ENCODE peak calls at places on chromosomes 11 and 22, in five cellular contexts. S is pancreas, R is psoas muscle, Y is Karpas-422, B is uterus. W is an unnamed sample.
A peak's percentile ranks its signal among the peaks of the same experiment; 100 is the strongest.

GRCh38 chr11:36131719-36132349 is 157.4 kb downstream of the COMMD9 start:
- DNase-seq in S (peak; percentile 28), B (peak; percentile 63), Y (peak; percentile 77), R (peak; percentile 57), W (no peak)

GRCh38 chr11:43786016-43786415 is 94.6 kb upstream of the ALKBH3 start:
- DNase-seq in Y (no peak), R (no peak), B (no peak), S (no peak), W (no peak)

GRCh38 chr11:31802609-31802989 is 8.5 kb downstream of the PAX6 start:
- DNase-seq in S (no peak), B (no peak), Y (no peak), R (no peak), W (no peak)

GRCh38 chr11:68521962-68522626 is 61.5 kb downstream of the PPP6R3 start:
- DNase-seq in Y (no peak), S (no peak), R (no peak), B (no peak), W (no peak)

GRCh38 chr11:67463186-67463585 is 5.9 kb downstream of the TMEM134 start:
- DNase-seq in S (peak; percentile 39), R (no peak), Y (no peak), B (no peak), W (no peak)

GRCh38 chr11:66022401-66023185 is 3.7 kb downstream of the CATSPER1 start:
- DNase-seq in B (peak; percentile 75), R (peak; percentile 88), S (peak; percentile 73), Y (peak; percentile 91), W (no peak)

GRCh38 chr22:40953446-40953845 is 2.3 kb downstream of the RBX1 start:
- DNase-seq in B (no peak), S (no peak), Y (no peak), R (no peak), W (no peak)

GRCh38 chr22:39223091-39223710 is 21.6 kb downstream of the PDGFB start:
- DNase-seq in B (no peak), Y (no peak), S (no peak), R (peak; percentile 49), W (no peak)

GRCh38 chr22:31753005-31753633 is 700 bp upstream of the DEPDC5 start:
- DNase-seq in B (peak; percentile 45), Y (no peak), R (peak; percentile 67), S (peak; percentile 43), W (no peak)

GRCh38 chr22:49295465-49295743 is 532.3 kb downstream of the BRD1 start:
- DNase-seq in B (no peak), R (no peak), Y (no peak), S (no peak), W (no peak)

GRCh38 chr11:22466809-22467208 is 128.6 kb downstream of the SLC17A6 start:
- DNase-seq in R (peak; percentile 69), S (no peak), Y (no peak), B (no peak), W (peak; percentile 80)

GRCh38 chr22:40002935-40003715 is 8.4 kb downstream of the FAM83F start:
- DNase-seq in Y (no peak), S (no peak), R (no peak), B (no peak), W (no peak)

GRCh38 chr11:48028909-48029685 is 48.7 kb downstream of the PTPRJ start:
- DNase-seq in Y (peak; percentile 59), S (no peak), R (peak; percentile 23), B (no peak), W (no peak)

GRCh38 chr11:134544095-134544815 is 132.2 kb upstream of the B3GAT1 start:
- DNase-seq in R (no peak), S (no peak), Y (no peak), B (no peak), W (no peak)

GRCh38 chr11:94449437-94449836 is 44.2 kb downstream of the MRE11 start:
- DNase-seq in Y (no peak), B (no peak), S (no peak), R (no peak), W (peak; percentile 21)

GRCh38 chr22:22770280-22770871 is 117.2 kb upstream of the IGLL5 start:
- DNase-seq in S (peak; percentile 76), Y (peak; percentile 79), R (no peak), B (no peak), W (no peak)

GRCh38 chr11:117824571-117825537 is at the start of gene FXYD2:
- DNase-seq in B (peak; percentile 76), R (peak; percentile 74), S (peak; percentile 63), Y (no peak), W (no peak)

GRCh38 chr22:36377022-36377631 is 10.6 kb downstream of the MYH9 start:
- DNase-seq in R (no peak), Y (no peak), B (no peak), S (no peak), W (no peak)

GRCh38 chr11:35540526-35540925 is 15.1 kb upstream of the PAMR1 start:
- DNase-seq in Y (no peak), S (no peak), B (no peak), R (no peak), W (no peak)

GRCh38 chr11:60370811-60371297 is 7.5 kb upstream of the MS4A7 start:
- DNase-seq in S (peak; percentile 31), R (no peak), Y (no peak), B (no peak), W (no peak)

GRCh38 chr11:9688716-9689511 is 25.0 kb downstream of the SWAP70 start:
- DNase-seq in R (no peak), Y (peak; percentile 94), S (no peak), B (no peak), W (peak; percentile 39)

GRCh38 chr11:45885274-45885920 is at the start of gene MAPK8IP1:
- DNase-seq in S (peak; percentile 74), B (peak; percentile 55), R (peak; percentile 73), Y (peak; percentile 84), W (no peak)

DNA sequence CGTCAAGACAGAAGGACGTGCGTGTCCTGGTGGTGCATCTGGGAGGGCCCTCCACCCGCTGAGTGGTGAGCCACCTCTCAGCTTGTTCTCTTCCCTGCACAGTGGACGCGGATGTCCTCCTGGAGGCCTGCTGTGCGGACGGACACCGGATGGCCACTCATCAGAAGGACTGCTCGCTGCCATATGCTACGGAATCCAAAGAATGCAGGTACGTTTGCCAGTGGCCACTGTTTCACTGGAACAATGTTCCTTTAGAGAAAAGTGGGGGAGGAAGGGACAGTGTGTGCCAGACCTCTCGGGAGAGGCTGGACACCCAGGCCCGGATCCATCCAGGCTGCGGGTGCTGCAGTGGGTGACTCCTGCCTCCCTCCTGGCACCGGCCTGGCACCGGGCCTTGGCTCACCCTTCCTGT is 15.9 kb downstream of the FBLN1 start:
- DNase-seq in S (peak; percentile 53), R (no peak), B (no peak), Y (no peak), W (no peak)
- H3K9me3 ChIP-seq in S (no peaks in the 10 kb centered on the region), R (no peaks in the 10 kb centered on the region), B (no peaks in the 10 kb centered on the region), Y (no peaks in the 10 kb centered on the region), W (no peaks in the 10 kb centered on the region)

DNA sequence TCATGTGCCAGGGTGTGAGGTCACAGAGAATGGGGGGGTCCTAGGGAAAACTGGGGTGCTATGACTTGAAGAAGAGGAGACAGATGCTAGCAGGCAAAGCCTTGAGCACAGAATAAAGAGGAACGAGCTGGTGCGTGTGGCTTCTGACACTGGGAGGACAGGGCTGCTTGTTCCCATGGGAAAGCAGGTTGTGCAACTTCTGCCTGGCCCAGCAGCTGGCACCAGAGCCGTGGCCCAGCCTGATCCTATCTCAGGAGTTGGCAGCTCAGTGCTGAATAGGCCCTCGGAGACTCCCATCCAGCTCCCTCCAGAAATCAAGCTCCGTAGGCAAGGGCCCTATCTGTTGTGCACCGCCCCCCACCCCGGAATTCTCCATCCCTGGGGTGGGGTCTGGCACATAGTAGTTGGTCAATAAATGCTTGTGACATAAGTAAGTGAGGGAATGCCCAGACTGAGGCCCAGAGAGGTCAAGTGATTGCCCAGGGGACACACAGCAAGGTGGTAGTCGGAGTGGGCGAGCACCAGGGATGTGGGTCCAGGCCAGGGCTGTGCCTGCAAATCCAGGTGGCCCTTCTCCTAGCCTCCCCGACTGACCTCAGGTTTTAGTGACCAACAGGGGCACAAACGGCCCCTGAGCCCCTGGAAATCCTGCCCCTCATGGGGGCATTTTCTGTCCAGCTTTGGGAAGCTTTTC is 19.5 kb upstream of the FADD start:
- DNase-seq in S (no peak), B (no peak), Y (no peak), R (no peak), W (no peak)
- H3K9me3 ChIP-seq in S (no peaks in the 10 kb centered on the region), B (no peaks in the 10 kb centered on the region), Y (no peaks in the 10 kb centered on the region), R (no peaks in the 10 kb centered on the region), W (no peaks in the 10 kb centered on the region)

DNA sequence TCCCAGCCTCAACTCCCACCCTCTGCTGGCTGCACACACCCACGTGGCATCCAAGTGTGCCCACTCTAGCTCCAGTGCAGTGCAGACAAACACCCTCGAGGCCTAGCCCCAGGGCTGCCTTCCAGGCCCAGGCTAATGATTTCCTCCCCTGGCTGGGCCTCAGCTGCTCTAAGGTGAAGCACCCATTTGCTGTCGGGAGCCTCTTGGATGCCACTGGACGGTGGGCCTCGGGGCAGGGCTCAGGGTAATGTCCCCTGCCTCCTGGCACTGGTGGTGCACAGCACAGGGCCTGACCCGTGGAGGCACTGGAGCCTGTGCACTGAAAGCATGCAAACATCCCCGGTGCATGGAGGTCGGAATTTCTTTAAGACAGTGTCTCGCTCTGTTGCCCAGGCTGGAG is 635.2 kb downstream of the TBC1D22A start:
- DNase-seq in B (no peak), R (no peak), Y (no peak), S (no peak), W (no peak)
- H3K9me3 ChIP-seq in B (no peaks in the 10 kb centered on the region), R (no peaks in the 10 kb centered on the region), Y (no peaks in the 10 kb centered on the region), S (no peaks in the 10 kb centered on the region), W (peaks cover 28% of the 10 kb centered on the region)

GRCh38 chr11:83998921-83999320 is 712.8 kb upstream of the CCDC90B start:
- DNase-seq in R (no peak), S (no peak), B (no peak), Y (no peak), W (no peak)
- H3K9me3 ChIP-seq in R (peaks cover 34% of the 10 kb centered on the region), S (no peaks in the 10 kb centered on the region), B (no peaks in the 10 kb centered on the region), Y (peaks cover 41% of the 10 kb centered on the region), W (peaks cover 5% of the 10 kb centered on the region)

GRCh38 chr22:47371263-47372090 is 609.0 kb downstream of the TBC1D22A start:
- DNase-seq in R (no peak), B (peak; percentile 6), Y (no peak), S (no peak), W (no peak)
- H3K9me3 ChIP-seq in R (no peaks in the 10 kb centered on the region), B (no peaks in the 10 kb centered on the region), Y (no peaks in the 10 kb centered on the region), S (no peaks in the 10 kb centered on the region), W (peaks cover 5% of the 10 kb centered on the region)

GRCh38 chr11:73406131-73406530 is 29.9 kb downstream of the RELT start:
- DNase-seq in B (no peak), R (no peak), Y (no peak), S (no peak), W (no peak)
- H3K9me3 ChIP-seq in B (no peaks in the 10 kb centered on the region), R (no peaks in the 10 kb centered on the region), Y (no peaks in the 10 kb centered on the region), S (no peaks in the 10 kb centered on the region), W (no peaks in the 10 kb centered on the region)

W was measured in AG04450.